ENCODE peak calls at places on chromosomes 6 and 20, in five cellular contexts. E is A673, G is fibroblast of lung, Q is adrenal gland, H is hepatocyte. D is an unnamed sample.

GRCh38 chr6:116447496-116448011 is 13.6 kb upstream of the CALHM6 start:
- DNase-seq in G (peak; percentile 98), Q (no peak), H (peak; percentile 73), E (no peak), D (peak; percentile 90)

GRCh38 chr6:134166529-134167221 is 114.3 kb upstream of the SLC2A12 start:
- DNase-seq in H (no peak), Q (no peak), G (no peak), E (no peak), D (peak; percentile 55)

GRCh38 chr6:11324453-11325023 is 92.1 kb upstream of the NEDD9 start:
- DNase-seq in H (no peak), E (no peak), G (no peak), Q (no peak), D (no peak)

GRCh38 chr6:150189176-150189575 is 46.3 kb downstream of the PPP1R14C start:
- DNase-seq in G (no peak), H (no peak), Q (no peak), E (no peak), D (no peak)

GRCh38 chr20:400451-401275 is 7.4 kb upstream of the RBCK1 start:
- DNase-seq in G (no peak), H (no peak), Q (no peak), E (no peak), D (no peak)

GRCh38 chr6:56729719-56730118 is 87.0 kb upstream of the DST start:
- DNase-seq in G (peak; percentile 90), Q (no peak), E (no peak), H (no peak), D (peak; percentile 76)

GRCh38 chr6:142637624-142638023 is 307.4 kb downstream of the HIVEP2 start:
- DNase-seq in E (no peak), H (no peak), G (peak; percentile 18), Q (no peak), D (no peak)

GRCh38 chr20:53940883-53941546 is 129.4 kb downstream of the BCAS1 start:
- DNase-seq in Q (no peak), G (peak; percentile 96), H (no peak), E (no peak), D (peak; percentile 94)

GRCh38 chr6:116355796-116356195 is 15.0 kb upstream of the DSE start:
- DNase-seq in G (no peak), E (no peak), Q (no peak), H (no peak), D (no peak)

GRCh38 chr20:51381557-51381956 is 161.0 kb downstream of the NFATC2 start:
- DNase-seq in H (no peak), G (no peak), E (no peak), Q (no peak), D (no peak)

GRCh38 chr6:107866606-107867301 is 42.6 kb upstream of the SCML4 start:
- DNase-seq in Q (no peak), E (peak; percentile 67), H (peak; percentile 54), G (peak; percentile 14), D (peak; percentile 27)

GRCh38 chr6:145809785-145810184 is 4.8 kb downstream of the FBXO30 start:
- DNase-seq in H (no peak), G (peak; percentile 60), Q (no peak), E (no peak), D (no peak)

GRCh38 chr20:59253779-59254319 is 46.6 kb upstream of the EDN3 start:
- DNase-seq in E (no peak), G (no peak), H (no peak), Q (no peak), D (no peak)

GRCh38 chr6:108651781-108652227 is 91.1 kb downstream of the FOXO3 start:
- DNase-seq in G (peak; percentile 92), Q (no peak), E (no peak), H (no peak), D (peak; percentile 80)

GRCh38 chr6:167825759-167826229 is 917 bp upstream of the AFDN start:
- DNase-seq in G (peak; percentile 28), H (peak; percentile 94), Q (peak; percentile 51), E (no peak), D (no peak)

GRCh38 chr6:149855040-149855654 is 9.0 kb downstream of the LRP11 start:
- DNase-seq in H (peak; percentile 70), Q (no peak), E (no peak), G (peak; percentile 94), D (peak; percentile 94)

GRCh38 chr6:157559201-157559756 is 178.3 kb downstream of the ZDHHC14 start:
- DNase-seq in Q (no peak), E (no peak), H (no peak), G (no peak), D (no peak)

GRCh38 chr6:101417899-101418298 is 24.4 kb downstream of the GRIK2 start:
- DNase-seq in E (no peak), Q (no peak), G (no peak), H (no peak), D (no peak)

GRCh38 chr6:14706378-14706929 is 539.4 kb upstream of the JARID2 start:
- DNase-seq in G (peak; percentile 100), H (peak; percentile 30), E (no peak), Q (no peak), D (peak; percentile 99)

GRCh38 chr20:16219182-16219581 is 354.1 kb downstream of the KIF16B start:
- DNase-seq in G (no peak), H (no peak), E (no peak), Q (no peak), D (no peak)

GRCh38 chr6:155158044-155158843 is 105.6 kb upstream of the CLDN20 start:
- DNase-seq in H (no peak), G (peak; percentile 62), E (peak; percentile 43), Q (no peak), D (peak; percentile 11)

GRCh38 chr6:90411292-90411781 is 114.7 kb upstream of the BACH2 start:
- DNase-seq in Q (no peak), E (no peak), G (peak; percentile 74), H (peak; percentile 28), D (no peak)

GRCh38 chr20:63681609-63682142 is 14.8 kb upstream of the TNFRSF6B start:
- DNase-seq in H (no peak), G (no peak), E (no peak), Q (no peak), D (no peak)

GRCh38 chr6:105424177-105424783 is 21.4 kb upstream of the PREP start:
- DNase-seq in G (peak; percentile 42), H (peak; percentile 69), Q (peak; percentile 40), E (peak; percentile 77), D (peak; percentile 76)

GRCh38 chr6:151704383-151704782 is 103.1 kb upstream of the ESR1 start:
- DNase-seq in G (no peak), H (no peak), Q (no peak), E (no peak), D (no peak)

GRCh38 chr6:53043626-53044025 is 21.6 kb upstream of the FBXO9 start:
- DNase-seq in Q (no peak), G (peak; percentile 86), E (peak; percentile 89), H (no peak), D (peak; percentile 68)

GRCh38 chr20:57617079-57617795 is 3.0 kb downstream of the ZBP1 start:
- DNase-seq in Q (no peak), H (no peak), E (no peak), G (no peak), D (no peak)

GRCh38 chr6:114092943-114093342 is 122.0 kb upstream of the HDAC2 start:
- DNase-seq in E (no peak), Q (no peak), G (no peak), H (no peak), D (no peak)

GRCh38 chr6:43779864-43780260 is 9.9 kb downstream of the VEGFA start:
- DNase-seq in H (no peak), E (no peak), Q (peak; percentile 43), G (no peak), D (peak; percentile 13)

GRCh38 chr20:6241591-6241990 is 118.8 kb upstream of the FERMT1 start:
- DNase-seq in G (no peak), Q (no peak), H (no peak), E (no peak), D (no peak)

GRCh38 chr6:42762338-42762929 is 16.5 kb upstream of the TBCC start:
- DNase-seq in E (no peak), Q (no peak), G (no peak), H (no peak), D (no peak)

GRCh38 chr6:42762950-42763349 is 17.0 kb upstream of the TBCC start:
- DNase-seq in E (no peak), Q (no peak), H (no peak), G (no peak), D (no peak)

GRCh38 chr6:42761287-42762067 is 15.6 kb upstream of the TBCC start:
- DNase-seq in G (no peak), H (no peak), E (no peak), Q (no peak), D (no peak)

GRCh38 chr6:42756713-42757112 is 10.8 kb upstream of the TBCC start:
- DNase-seq in H (no peak), E (no peak), Q (no peak), G (no peak), D (no peak)

DNA sequence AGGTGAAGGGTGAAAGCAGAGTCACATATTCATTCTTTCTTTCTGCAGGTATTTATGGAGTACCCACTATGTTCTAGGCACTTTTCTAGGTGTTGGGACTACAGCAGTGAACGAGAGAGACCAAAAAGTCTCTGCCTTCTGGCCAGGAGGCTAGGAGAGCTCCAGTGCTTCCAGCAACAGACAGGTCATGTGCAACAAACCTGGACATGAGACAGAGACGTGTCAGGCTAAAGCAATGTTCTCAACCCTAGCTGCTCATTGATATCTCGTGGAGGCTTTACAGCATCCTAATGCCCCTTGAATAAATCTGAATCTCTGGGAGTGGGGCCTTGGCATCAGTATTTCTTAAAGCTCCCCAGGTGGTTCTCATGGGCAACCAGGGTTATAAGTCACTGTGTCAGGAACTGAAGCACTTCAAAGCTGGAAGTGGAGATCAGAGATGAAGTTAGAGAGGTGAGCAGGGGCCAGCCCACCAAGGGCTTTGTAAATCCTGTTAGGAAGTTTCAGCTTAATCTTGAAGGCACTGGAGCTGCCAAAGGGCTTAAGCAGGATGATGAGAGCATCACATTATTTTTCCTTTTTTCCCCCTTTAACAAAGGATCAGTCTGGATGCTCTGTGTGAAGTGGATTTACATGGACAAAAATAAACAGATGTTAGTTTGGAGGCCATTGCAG is 13.0 kb upstream of the TBCC start:
- DNase-seq in H (no peak), Q (no peak), G (no peak), E (no peak), D (no peak)
- TF ChIP-seq CTCF in H (no peak), Q (no peak), G (no peak), E (no peak), D (no peak)

GRCh38 chr6:26172496-26172958 is 85.3 kb downstream of the HFE start:
- DNase-seq in H (peak; percentile 39), Q (no peak), G (peak; percentile 52), E (peak; percentile 70), D (peak; percentile 52)
- H3K4me3 ChIP-seq in H (peak overlapping the region; percentile 71), Q (peak overlapping the region; percentile 22), G (peak overlapping the region; percentile 69), E (peak overlapping the region; percentile 56), D (peak overlapping the region; percentile 71)

GRCh38 chr6:4225207-4225872 is 90.0 kb upstream of the ECI2 start:
- DNase-seq in G (peak; percentile 37), H (peak; percentile 57), E (no peak), Q (no peak), D (peak; percentile 23)
- TF ChIP-seq CTCF in G (no peak), H (peak; percentile 16), E (no peak), Q (no peak), D (peak; percentile 5)

GRCh38 chr20:35240914-35241293 is 14.4 kb downstream of the MMP24 start:
- DNase-seq in E (no peak), G (no peak), H (no peak), Q (no peak), D (no peak)

GRCh38 chr20:35238746-35239145 is 12.3 kb downstream of the MMP24 start:
- DNase-seq in G (no peak), Q (no peak), H (no peak), E (no peak), D (no peak)

GRCh38 chr20:35238170-35238569 is 11.7 kb downstream of the MMP24 start:
- DNase-seq in H (no peak), E (no peak), G (no peak), Q (no peak), D (no peak)

GRCh38 chr20:35237486-35237885 is 11.0 kb downstream of the MMP24 start:
- DNase-seq in G (no peak), H (no peak), Q (no peak), E (no peak), D (no peak)

GRCh38 chr20:35240083-35240913 is 13.8 kb downstream of the MMP24 start:
- DNase-seq in G (no peak), E (no peak), H (no peak), Q (no peak), D (no peak)
- H3K4me3 ChIP-seq in G (no peak overlapping the region), E (no peak overlapping the region), H (no peak overlapping the region), Q (no peak overlapping the region), D (no peak overlapping the region)

D was measured in astrocyte of the spinal cord.